ENCODE peak calls at places on chromosomes 3 and 15, in seven cellular contexts. P, Q, T, M, O, B and I are unnamed samples.
A peak's percentile ranks its signal among the peaks of the same experiment; 100 is the strongest.

GRCh38 chr3:139937674-139938279 is 2.8 kb downstream of the CLSTN2 start:
- DNase-seq in P (peak; percentile 11), Q (peak; percentile 14), T (peak; percentile 42), M (peak; percentile 26), O (no peak), B (peak; percentile 80), I (peak; percentile 39)

GRCh38 chr3:161600185-161600584 is 103.6 kb downstream of the OTOL1 start:
- DNase-seq in P (no peak), Q (no peak), T (no peak), M (no peak), O (no peak), B (no peak), I (no peak)

GRCh38 chr3:72237679-72238320 is 452.9 kb upstream of the PROK2 start:
- DNase-seq in P (no peak), Q (no peak), T (no peak), M (peak; percentile 23), O (no peak), B (no peak), I (no peak)

GRCh38 chr3:128727996-128728395 is 2.0 kb downstream of the RAB7A start:
- DNase-seq in P (no peak), Q (no peak), T (no peak), M (no peak), O (no peak), B (no peak), I (peak; percentile 35)

GRCh38 chr3:14223595-14223994 is 45.0 kb downstream of the LSM3 start:
- DNase-seq in P (no peak), Q (no peak), T (no peak), M (no peak), O (no peak), B (no peak), I (no peak)

GRCh38 chr15:77421370-77421700 is 647 bp downstream of the HMG20A start:
- DNase-seq in P (no peak), Q (peak; percentile 23), T (no peak), M (no peak), O (no peak), B (no peak), I (no peak)

GRCh38 chr3:77449459-77449858 is 409.6 kb downstream of the ROBO2 start:
- DNase-seq in P (no peak), Q (no peak), T (no peak), M (no peak), O (no peak), B (no peak), I (no peak)

GRCh38 chr3:127431066-127431465 is 143.2 kb upstream of the PRR20G start:
- DNase-seq in P (no peak), Q (peak; percentile 53), T (peak; percentile 34), M (no peak), O (no peak), B (peak; percentile 86), I (no peak)

GRCh38 chr3:69048990-69049389 is 3.1 kb downstream of the TMF1 start:
- DNase-seq in P (no peak), Q (no peak), T (no peak), M (no peak), O (no peak), B (no peak), I (no peak)

GRCh38 chr3:46664971-46665762 is 28.3 kb downstream of the ALS2CL start:
- DNase-seq in P (no peak), Q (no peak), T (no peak), M (no peak), O (no peak), B (no peak), I (no peak)

GRCh38 chr3:110069641-110070538 is 732.5 kb upstream of the DPPA4 start:
- DNase-seq in P (no peak), Q (no peak), T (no peak), M (no peak), O (no peak), B (no peak), I (no peak)

GRCh38 chr3:157753753-157754152 is 250.5 kb upstream of the VEPH1 start:
- DNase-seq in P (no peak), Q (no peak), T (no peak), M (no peak), O (no peak), B (no peak), I (no peak)

GRCh38 chr15:60744826-60745225 is 265.9 kb upstream of the ICE2 start:
- DNase-seq in P (no peak), Q (no peak), T (no peak), M (no peak), O (no peak), B (no peak), I (no peak)

GRCh38 chr15:70503798-70504304 is 259.5 kb downstream of the UACA start:
- DNase-seq in P (no peak), Q (no peak), T (no peak), M (no peak), O (no peak), B (no peak), I (no peak)

GRCh38 chr3:132352556-132353143 is 35.4 kb downstream of the ACP3 start:
- DNase-seq in P (peak; percentile 32), Q (peak; percentile 54), T (peak; percentile 71), M (peak; percentile 60), O (peak; percentile 44), B (peak; percentile 49), I (peak; percentile 43)

GRCh38 chr15:90479656-90480055 is 50.1 kb upstream of the CRTC3 start:
- DNase-seq in P (no peak), Q (no peak), T (no peak), M (no peak), O (no peak), B (no peak), I (no peak)

GRCh38 chr15:65275104-65275727 is 11.5 kb downstream of the PARP16 start:
- DNase-seq in P (no peak), Q (peak; percentile 82), T (no peak), M (no peak), O (no peak), B (no peak), I (no peak)

GRCh38 chr3:4772171-4772804 is 206.9 kb upstream of the BHLHE40 start:
- DNase-seq in P (peak; percentile 73), Q (no peak), T (peak; percentile 83), M (no peak), O (no peak), B (no peak), I (peak; percentile 18)

GRCh38 chr3:101725192-101725889 is 927 bp downstream of the CEP97 start:
- DNase-seq in P (no peak), Q (peak; percentile 35), T (no peak), M (peak; percentile 26), O (no peak), B (no peak), I (no peak)

GRCh38 chr3:82525-82924 is 114.0 kb upstream of the CHL1 start:
- DNase-seq in P (no peak), Q (no peak), T (no peak), M (no peak), O (no peak), B (no peak), I (no peak)

GRCh38 chr3:129031476-129032215 is 28.9 kb upstream of the GP9 start:
- DNase-seq in P (no peak), Q (no peak), T (no peak), M (no peak), O (no peak), B (no peak), I (no peak)

GRCh38 chr3:4826237-4827100 is 152.8 kb upstream of the BHLHE40 start:
- DNase-seq in P (no peak), Q (no peak), T (peak; percentile 78), M (no peak), O (peak; percentile 52), B (no peak), I (no peak)

GRCh38 chr15:58469432-58470353 is 37.9 kb downstream of the LIPC start:
- DNase-seq in P (peak; percentile 65), Q (peak; percentile 88), T (no peak), M (peak; percentile 67), O (no peak), B (no peak), I (no peak)